ENCODE peak calls at places on chromosomes 7 and 10, in eight cellular contexts. O, Y, M, X, W, J, N and V are unnamed samples.

GRCh38 chr7:16465469-16466086 is at the start of gene SOSTDC1:
- DNase-seq in Y (no peak), J (no peak), O (no peak), N (no peak), M (no peak), W (no peak), X (no peak), V (no peak)

GRCh38 chr7:143381427-143382125 is 431 bp downstream of the ZYX start:
- DNase-seq in J (peak), X (peak), W (no peak), Y (peak), M (no peak), N (no peak), O (no peak), V (peak)

GRCh38 chr7:149293946-149294640 is 32.1 kb downstream of the ZNF783 start:
- DNase-seq in Y (no peak), J (no peak), N (no peak), O (no peak), M (no peak), X (no peak), W (no peak), V (no peak)

GRCh38 chr7:148735141-148735540 is 36.4 kb downstream of the CUL1 start:
- DNase-seq in Y (no peak), W (no peak), M (no peak), N (no peak), X (no peak), J (no peak), O (no peak), V (no peak)

GRCh38 chr10:29328988-29329387 is 40.1 kb downstream of the LYZL1 start:
- DNase-seq in N (no peak), X (no peak), Y (peak), O (no peak), M (no peak), J (peak), W (no peak), V (peak)

GRCh38 chr7:16801111-16801542 is 3.7 kb downstream of the AGR2 start:
- DNase-seq in Y (peak), O (peak), X (no peak), M (no peak), W (peak), N (no peak), J (no peak), V (no peak)

GRCh38 chr10:132537713-132538020 is at the start of gene INPP5A:
- DNase-seq in N (no peak), O (no peak), X (no peak), Y (no peak), M (no peak), W (no peak), J (no peak), V (no peak)

GRCh38 chr7:18555968-18556367 is 60.4 kb downstream of the HDAC9 start:
- DNase-seq in Y (no peak), M (no peak), W (no peak), N (no peak), X (no peak), J (no peak), O (no peak), V (no peak)

GRCh38 chr7:151511946-151512345 is 7.7 kb downstream of the RHEB start:
- DNase-seq in M (no peak), J (no peak), N (no peak), W (no peak), X (no peak), O (no peak), Y (no peak), V (no peak)

GRCh38 chr10:79192677-79193003 is 123.9 kb downstream of the ZMIZ1 start:
- DNase-seq in N (no peak), Y (no peak), X (no peak), W (no peak), O (no peak), J (no peak), M (no peak), V (peak)

GRCh38 chr10:67670401-67670800 is 25.6 kb downstream of the CTNNA3 start:
- DNase-seq in X (no peak), Y (no peak), J (no peak), M (no peak), N (no peak), O (no peak), W (no peak), V (no peak)

GRCh38 chr7:36278069-36278766 is 111.4 kb upstream of the ANLN start:
- DNase-seq in O (no peak), X (peak), Y (no peak), N (no peak), W (no peak), M (no peak), J (no peak), V (no peak)

GRCh38 chr7:45198986-45199385 is 41.4 kb downstream of the RAMP3 start:
- DNase-seq in M (no peak), X (no peak), W (no peak), N (no peak), O (no peak), J (no peak), Y (no peak), V (no peak)

GRCh38 chr7:130322615-130323014 is 22.0 kb upstream of the CPA5 start:
- DNase-seq in O (no peak), N (no peak), W (no peak), J (no peak), X (no peak), Y (no peak), M (no peak), V (no peak)

GRCh38 chr7:69610675-69611037 is 12.4 kb downstream of the AUTS2 start:
- DNase-seq in M (no peak), W (no peak), N (no peak), O (no peak), X (no peak), Y (no peak), J (no peak), V (no peak)

GRCh38 chr10:120671491-120671890 is 179.7 kb upstream of the WDR11 start:
- DNase-seq in W (no peak), M (no peak), N (no peak), Y (no peak), O (no peak), X (no peak), J (no peak), V (no peak)

DNA sequence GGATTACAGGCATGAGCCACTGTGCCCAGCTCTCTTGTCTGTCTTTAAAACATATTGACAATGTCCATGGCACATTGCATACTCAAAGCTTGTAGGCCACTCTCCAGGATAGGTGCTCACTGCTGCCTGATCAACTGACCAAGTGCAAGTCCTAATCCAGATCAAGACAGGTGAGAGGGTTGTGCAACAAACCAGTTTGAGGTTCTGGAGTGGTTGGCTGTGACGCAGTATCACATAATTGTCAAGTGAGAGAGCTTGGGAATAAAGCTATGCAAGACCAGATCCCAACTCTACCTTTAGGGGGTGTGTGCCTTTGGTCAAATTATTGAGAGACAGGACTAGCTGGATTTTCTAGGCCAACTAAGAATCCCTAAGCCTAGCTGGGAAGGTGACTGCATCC is 43.0 kb upstream of the OPN4 start:
- DNase-seq in J (no peak), W (no peak), N (no peak), Y (no peak), O (no peak), X (no peak), M (no peak), V (no peak)
- H3K27ac ChIP-seq in J (no peak), W (no peak), N (no peak), Y (no peak), O (no peak), X (no peak), M (no peak), V (no peak)

DNA sequence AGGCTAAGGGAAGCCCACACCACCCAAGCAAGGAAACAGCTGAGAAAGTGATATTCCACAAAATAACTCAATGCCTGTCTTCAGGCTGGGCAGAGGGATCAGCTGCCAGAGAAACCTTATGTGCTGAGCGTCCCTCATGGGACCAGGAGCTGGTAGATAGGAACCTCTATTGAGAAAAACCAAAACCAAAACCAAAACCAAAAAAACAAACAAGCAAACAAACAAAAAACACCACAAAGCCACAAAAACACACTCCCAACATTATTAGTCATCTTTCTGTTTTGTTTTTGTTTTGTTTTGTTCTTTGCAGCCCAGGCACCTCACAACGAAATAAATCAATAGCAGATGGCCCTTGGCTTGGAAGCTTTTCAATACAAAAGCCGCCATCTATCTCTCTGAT is 760.8 kb upstream of the CELF2 start:
- DNase-seq in Y (no peak), M (no peak), J (no peak), X (no peak), N (no peak), O (no peak), W (no peak), V (no peak)
- H3K27ac ChIP-seq in Y (no peak), M (no peak), J (no peak), X (no peak), N (no peak), O (no peak), W (no peak), V (no peak)

DNA sequence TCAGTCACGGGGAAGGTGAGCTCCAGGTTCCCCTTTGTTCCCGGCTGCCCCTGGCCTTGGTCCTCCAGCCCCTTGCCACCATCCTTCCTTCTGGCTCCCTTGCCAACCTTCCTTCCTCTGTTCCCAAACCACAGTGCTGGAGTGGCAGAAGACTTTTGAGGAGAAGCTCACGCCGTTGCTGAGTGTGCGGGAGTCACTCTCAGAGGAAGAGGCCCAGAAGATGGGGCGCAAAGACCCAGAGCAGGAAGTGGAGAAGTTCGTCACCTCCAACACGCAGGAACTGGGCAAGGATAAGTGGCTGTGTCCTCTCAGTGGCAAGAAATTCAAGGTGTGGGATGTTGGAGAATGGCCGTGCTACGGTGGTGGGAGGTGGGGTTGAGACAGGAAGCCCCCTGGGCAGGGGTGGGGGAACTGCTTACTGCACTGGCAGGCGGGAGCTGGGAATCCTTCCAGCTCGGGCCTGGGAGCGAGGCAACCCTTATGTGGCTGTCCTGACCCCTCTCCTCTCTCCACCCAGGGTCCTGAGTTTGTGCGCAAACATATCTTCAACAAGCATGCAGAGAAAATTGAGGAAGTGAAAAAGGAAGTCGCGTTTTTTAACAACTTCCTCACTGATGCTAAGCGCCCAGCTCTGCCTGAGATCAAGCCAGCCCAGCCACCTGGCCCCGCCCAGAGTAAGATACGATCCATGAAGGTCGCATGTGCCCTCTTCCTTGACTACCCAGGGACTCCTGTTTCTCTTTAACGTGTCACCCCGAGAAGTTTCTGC is 2.1 kb downstream of the UFSP1 start:
- DNase-seq in N (peak), M (no peak), W (no peak), X (no peak), O (peak), Y (no peak), J (no peak), V (no peak)
- H3K27ac ChIP-seq in N (peak), M (peak), W (no peak), X (no peak), O (peak), Y (no peak), J (no peak), V (no peak)

GRCh38 chr7:116901143-116901542 is 38.8 kb downstream of the CAPZA2 start:
- DNase-seq in O (no peak), M (no peak), W (no peak), N (no peak), X (no peak), J (no peak), Y (no peak), V (no peak)

GRCh38 chr7:116897661-116898060 is 35.3 kb downstream of the CAPZA2 start:
- DNase-seq in J (no peak), O (no peak), X (no peak), W (no peak), Y (no peak), M (no peak), N (no peak), V (no peak)

GRCh38 chr7:116899308-116899707 is 36.9 kb downstream of the CAPZA2 start:
- DNase-seq in Y (no peak), M (no peak), J (no peak), O (no peak), W (no peak), N (no peak), X (no peak), V (no peak)

GRCh38 chr7:116895849-116896248 is 33.5 kb downstream of the CAPZA2 start:
- DNase-seq in M (no peak), N (no peak), Y (no peak), W (no peak), X (no peak), J (no peak), O (no peak), V (no peak)
- H3K27ac ChIP-seq in M (no peak), N (no peak), Y (no peak), W (no peak), X (no peak), J (no peak), O (no peak), V (no peak)

GRCh38 chr7:80781561-80781979 is 137.3 kb downstream of the SEMA3C start:
- DNase-seq in M (no peak), X (no peak), J (peak), O (no peak), W (no peak), N (no peak), Y (peak), V (no peak)

GRCh38 chr7:80783688-80784327 is 135.0 kb downstream of the SEMA3C start:
- DNase-seq in Y (no peak), X (no peak), W (no peak), N (no peak), J (no peak), O (no peak), M (no peak), V (no peak)

GRCh38 chr7:80781146-80781545 is 137.7 kb downstream of the SEMA3C start:
- DNase-seq in J (no peak), O (no peak), X (no peak), N (no peak), M (no peak), Y (no peak), W (no peak), V (no peak)

GRCh38 chr7:80785961-80786360 is 132.9 kb downstream of the SEMA3C start:
- DNase-seq in Y (no peak), N (no peak), J (no peak), X (no peak), M (no peak), O (no peak), W (no peak), V (no peak)

GRCh38 chr7:80783177-80783687 is 135.6 kb downstream of the SEMA3C start:
- DNase-seq in M (no peak), X (no peak), Y (no peak), J (no peak), W (no peak), N (no peak), O (no peak), V (no peak)
- H3K27ac ChIP-seq in M (no peak), X (peak), Y (no peak), J (peak), W (peak), N (no peak), O (no peak), V (peak)

GRCh38 chr10:84497978-84498377 is 169.6 kb downstream of the CCSER2 start:
- DNase-seq in J (no peak), M (no peak), W (no peak), X (no peak), O (no peak), Y (no peak), N (no peak), V (no peak)
- H3K27ac ChIP-seq in J (no peak), M (no peak), W (no peak), X (no peak), O (no peak), Y (no peak), N (no peak), V (no peak)

GRCh38 chr7:44176486-44176885 is 12.8 kb downstream of the GCK start:
- DNase-seq in M (no peak), O (no peak), X (peak), Y (no peak), J (no peak), N (no peak), W (no peak), V (no peak)
- H3K27ac ChIP-seq in M (no peak), O (no peak), X (no peak), Y (no peak), J (no peak), N (no peak), W (no peak), V (no peak)

DNA sequence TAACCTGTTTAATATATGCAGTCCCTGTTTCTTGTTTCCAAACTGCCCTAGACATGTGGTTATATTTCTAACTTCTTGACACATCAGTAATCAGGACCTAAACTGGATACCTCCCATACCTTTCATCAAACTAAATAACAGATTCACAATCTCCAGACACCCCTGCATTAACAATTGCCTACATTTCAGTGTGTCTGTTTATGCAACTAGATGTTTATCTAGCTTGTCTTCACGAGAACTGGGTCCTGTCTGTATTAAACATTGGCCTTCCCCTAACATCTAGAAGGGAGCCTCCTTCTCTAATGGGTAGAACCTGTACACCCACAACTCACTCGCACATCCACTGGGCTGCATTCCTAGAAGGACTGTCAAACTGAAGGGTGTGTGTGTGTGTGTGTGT is 683.7 kb upstream of the FZD8 start:
- DNase-seq in W (no peak), Y (no peak), M (no peak), J (no peak), O (no peak), N (no peak), X (no peak), V (no peak)
- H3K27ac ChIP-seq in W (no peak), Y (no peak), M (no peak), J (no peak), O (no peak), N (no peak), X (no peak), V (no peak)

DNA sequence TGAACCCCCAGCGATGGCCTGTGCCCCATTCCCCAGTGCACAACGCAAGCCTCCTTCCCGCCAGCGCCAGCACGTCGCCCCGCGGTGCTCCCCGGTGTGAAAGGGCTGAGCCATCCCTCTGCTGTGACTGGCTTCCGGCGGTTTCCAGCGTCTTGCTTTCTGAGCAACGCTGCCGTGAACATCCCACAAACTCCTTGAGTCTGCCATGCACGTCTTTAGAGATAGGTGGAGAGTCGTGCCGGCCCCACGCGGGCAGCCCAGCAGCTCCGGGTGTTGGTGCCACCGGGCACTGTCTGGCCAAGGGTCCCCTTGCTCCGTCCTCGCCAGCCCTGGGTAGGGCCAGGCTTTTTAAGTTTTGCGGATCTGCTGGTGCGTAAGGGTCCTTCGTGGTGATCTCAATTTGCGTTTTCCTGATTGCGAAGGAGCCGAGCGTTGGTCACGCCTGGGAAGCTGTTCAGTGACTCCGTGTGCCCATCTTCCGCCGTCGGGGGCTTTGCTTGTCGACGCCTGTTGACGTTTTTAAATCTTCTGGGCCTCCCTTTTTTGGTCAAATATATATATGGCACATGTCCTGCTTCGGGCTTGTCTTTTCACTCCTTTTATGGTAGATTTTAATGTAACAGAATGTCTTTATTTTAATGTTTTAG is 70.6 kb downstream of the FOXL3 start:
- DNase-seq in Y (no peak), W (no peak), O (no peak), N (peak), M (no peak), J (no peak), X (no peak), V (no peak)
- H3K27ac ChIP-seq in Y (no peak), W (no peak), O (no peak), N (no peak), M (no peak), J (no peak), X (no peak), V (no peak)

GRCh38 chr7:80661729-80662128 is 23.3 kb downstream of the CD36 start:
- DNase-seq in J (no peak), O (no peak), W (no peak), N (no peak), X (no peak), M (no peak), Y (no peak), V (no peak)

GRCh38 chr7:80662252-80662651 is 23.8 kb downstream of the CD36 start:
- DNase-seq in N (no peak), J (no peak), X (no peak), Y (no peak), M (no peak), O (no peak), W (no peak), V (no peak)

GRCh38 chr7:80665526-80665925 is 27.1 kb downstream of the CD36 start:
- DNase-seq in O (no peak), J (no peak), N (no peak), Y (no peak), M (no peak), X (no peak), W (no peak), V (no peak)

GRCh38 chr7:80659120-80660055 is 20.9 kb downstream of the CD36 start:
- DNase-seq in W (peak), Y (no peak), N (no peak), O (peak), J (no peak), M (no peak), X (no peak), V (no peak)

GRCh38 chr7:80660939-80661338 is 22.5 kb downstream of the CD36 start:
- DNase-seq in J (no peak), M (no peak), O (no peak), Y (no peak), N (no peak), X (no peak), W (no peak), V (no peak)
- H3K27ac ChIP-seq in J (no peak), M (no peak), O (no peak), Y (no peak), N (no peak), X (no peak), W (no peak), V (peak)